ENCODE peak calls at places on chromosomes 13 and 19, in nine cellular contexts. G, X, Y, E, M, O, P, N and Q are unnamed samples.

GRCh38 chr13:109816112-109816978 is 30.0 kb upstream of the IRS2 start:
- DNase-seq in G (peak; percentile 59), X (no peak), Y (no peak), E (no peak), M (no peak), O (no peak), P (no peak), N (no peak), Q (no peak)

GRCh38 chr19:32146664-32147063 is 198.7 kb upstream of the ZNF507 start:
- DNase-seq in G (no peak), X (no peak), Y (no peak), E (no peak), M (no peak), O (no peak), P (no peak), N (no peak), Q (no peak)

GRCh38 chr19:45474941-45475516 is 7.2 kb downstream of the FOSB start:
- DNase-seq in G (no peak), X (no peak), Y (peak; percentile 34), E (no peak), M (no peak), O (no peak), P (no peak), N (no peak), Q (no peak)

GRCh38 chr13:60167121-60167520 is 3.4 kb upstream of the DIAPH3 start:
- DNase-seq in G (no peak), X (no peak), Y (no peak), E (no peak), M (no peak), O (no peak), P (no peak), N (no peak), Q (no peak)

GRCh38 chr13:114013336-114013735 is 39.5 kb upstream of the C13orf46 start:
- DNase-seq in G (no peak), X (no peak), Y (no peak), E (no peak), M (no peak), O (no peak), P (no peak), N (no peak), Q (no peak)

GRCh38 chr13:51000576-51001260 is 91.1 kb downstream of the RNASEH2B start:
- DNase-seq in G (no peak), X (no peak), Y (no peak), E (no peak), M (peak; percentile 17), O (no peak), P (no peak), N (peak; percentile 78), Q (peak; percentile 21)

GRCh38 chr19:5115771-5116202 is 146.9 kb downstream of the KDM4B start:
- DNase-seq in G (no peak), X (no peak), Y (no peak), E (no peak), M (no peak), O (no peak), P (no peak), N (no peak), Q (no peak)

GRCh38 chr19:43560687-43561086 is 14.6 kb downstream of the XRCC1 start:
- DNase-seq in G (no peak), X (no peak), Y (peak; percentile 49), E (no peak), M (no peak), O (no peak), P (no peak), N (no peak), Q (no peak)

GRCh38 chr13:112443191-112444000 is 67.2 kb downstream of the SPACA7 start:
- DNase-seq in G (no peak), X (no peak), Y (no peak), E (no peak), M (no peak), O (peak; percentile 18), P (no peak), N (peak; percentile 39), Q (no peak)

GRCh38 chr19:1746401-1747284 is 6.7 kb upstream of the ONECUT3 start:
- DNase-seq in G (no peak), X (no peak), Y (peak; percentile 9), E (no peak), M (no peak), O (no peak), P (no peak), N (no peak), Q (no peak)

GRCh38 chr19:14146789-14147216 is 10.4 kb upstream of the ASF1B start:
- DNase-seq in G (no peak), X (no peak), Y (peak; percentile 75), E (peak; percentile 74), M (no peak), O (no peak), P (no peak), N (no peak), Q (no peak)

GRCh38 chr13:74103970-74104555 is 30.1 kb downstream of the KLF12 start:
- DNase-seq in G (no peak), X (no peak), Y (no peak), E (no peak), M (no peak), O (no peak), P (peak; percentile 74), N (no peak), Q (no peak)
- TF ChIP-seq CTCF in G (no peak), X (no peak), Y (no peak), E (no peak), M (no peak), O (no peak), P (no peak), N (no peak), Q (no peak)

DNA sequence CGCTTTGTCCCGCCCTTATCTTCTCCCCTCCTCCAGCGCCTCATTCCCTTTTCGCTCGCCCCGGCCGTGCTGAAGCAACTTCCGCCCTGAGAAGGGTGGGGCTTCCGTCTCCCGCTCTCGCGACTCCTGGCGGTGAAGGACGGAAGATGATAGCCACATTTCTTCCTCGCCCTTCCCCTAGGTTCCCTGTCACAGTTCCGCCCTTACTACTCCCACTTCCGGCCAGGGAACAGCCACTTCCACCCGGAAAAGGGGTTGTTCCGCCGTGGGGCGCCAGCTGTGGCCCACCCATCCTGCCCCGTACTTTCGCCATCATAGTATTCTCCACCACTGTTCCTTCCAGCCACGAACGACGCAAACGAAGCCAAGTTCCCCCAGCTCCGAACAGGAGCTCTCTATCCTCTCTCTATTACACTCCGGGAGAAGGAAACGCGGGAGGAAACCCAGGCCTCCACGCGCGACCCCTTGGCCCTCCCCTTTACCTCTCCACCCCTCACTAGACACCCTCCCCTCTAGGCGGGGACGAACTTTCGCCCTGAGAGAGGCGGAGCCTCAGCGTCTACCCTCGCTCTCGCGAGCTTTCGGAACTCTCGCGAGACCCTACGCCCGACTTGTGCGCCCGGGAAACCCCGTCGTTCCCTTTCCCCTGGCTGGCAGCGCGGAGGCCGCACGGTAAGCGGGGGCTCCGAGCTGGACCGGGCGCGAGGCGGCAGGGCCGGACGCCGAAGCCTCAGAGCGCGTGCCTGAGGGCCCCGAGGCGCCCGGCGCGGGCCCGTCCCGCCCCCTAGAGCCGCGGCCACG is at the start of gene RPS19:
- DNase-seq in G (peak; percentile 99), X (peak; percentile 99), Y (peak; percentile 95), E (peak; percentile 95), M (peak; percentile 98), O (peak; percentile 99), P (peak; percentile 99), N (peak; percentile 99), Q (peak; percentile 99)
- H3K4me3 ChIP-seq in G (peak within 1 kb of the TSS; percentile 79), X (peak within 1 kb of the TSS; percentile 96), Y (peak within 1 kb of the TSS; percentile 99), E (peak within 1 kb of the TSS; percentile 94), M (peak within 1 kb of the TSS; percentile 94), O (peak within 1 kb of the TSS; percentile 86), P (peak within 1 kb of the TSS; percentile 86), N (peak within 1 kb of the TSS; percentile 90), Q (peak within 1 kb of the TSS; percentile 97)

GRCh38 chr13:111211789-111212516 is 96.8 kb downstream of the ARHGEF7 start:
- DNase-seq in G (no peak), X (no peak), Y (peak; percentile 78), E (no peak), M (no peak), O (no peak), P (peak; percentile 55), N (no peak), Q (no peak)

GRCh38 chr13:111210488-111210887 is 95.4 kb downstream of the ARHGEF7 start:
- DNase-seq in G (peak; percentile 26), X (no peak), Y (peak; percentile 88), E (peak; percentile 43), M (no peak), O (no peak), P (peak; percentile 75), N (no peak), Q (no peak)

GRCh38 chr13:111210945-111211469 is 95.9 kb downstream of the ARHGEF7 start:
- DNase-seq in G (no peak), X (no peak), Y (no peak), E (no peak), M (no peak), O (no peak), P (no peak), N (no peak), Q (no peak)

GRCh38 chr13:111213964-111214726 is 99.0 kb downstream of the ARHGEF7 start:
- DNase-seq in G (no peak), X (no peak), Y (no peak), E (no peak), M (no peak), O (no peak), P (no peak), N (no peak), Q (no peak)

DNA sequence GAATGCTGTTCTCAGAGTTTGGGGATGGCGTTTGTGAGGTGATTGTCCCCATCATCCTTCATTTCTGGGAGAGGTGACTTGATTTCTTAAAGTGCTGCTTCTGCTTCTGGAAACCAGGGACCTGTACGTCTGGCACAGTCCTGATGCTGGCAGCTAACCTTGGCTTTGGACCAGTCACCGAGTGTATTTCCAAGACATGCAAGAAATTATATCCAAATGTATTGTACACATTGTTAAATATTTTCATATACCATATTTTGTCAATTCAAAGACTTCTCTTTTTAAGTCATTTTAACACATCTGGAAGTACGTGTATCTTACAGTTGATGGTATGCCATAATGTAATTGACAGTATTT is 97.4 kb downstream of the ARHGEF7 start:
- DNase-seq in G (no peak), X (no peak), Y (no peak), E (no peak), M (no peak), O (no peak), P (no peak), N (no peak), Q (no peak)
- H3K36me3 ChIP-seq in G (no peaks in the 10 kb centered on the region), X (no peaks in the 10 kb centered on the region), Y (no peaks in the 10 kb centered on the region), E (peaks cover 2% of the 10 kb centered on the region), M (peaks cover 3% of the 10 kb centered on the region), O (no peaks in the 10 kb centered on the region), P (peaks cover 9% of the 10 kb centered on the region), N (no peaks in the 10 kb centered on the region), Q (no peaks in the 10 kb centered on the region)

GRCh38 chr13:27437126-27437525 is 12.7 kb downstream of the GTF3A start:
- DNase-seq in G (no peak), X (no peak), Y (no peak), E (no peak), M (no peak), O (no peak), P (no peak), N (no peak), Q (no peak)
- TF ChIP-seq CTCF in G (no peak), X (no peak), Y (no peak), E (no peak), M (no peak), O (no peak), P (no peak), N (no peak), Q (no peak)

DNA sequence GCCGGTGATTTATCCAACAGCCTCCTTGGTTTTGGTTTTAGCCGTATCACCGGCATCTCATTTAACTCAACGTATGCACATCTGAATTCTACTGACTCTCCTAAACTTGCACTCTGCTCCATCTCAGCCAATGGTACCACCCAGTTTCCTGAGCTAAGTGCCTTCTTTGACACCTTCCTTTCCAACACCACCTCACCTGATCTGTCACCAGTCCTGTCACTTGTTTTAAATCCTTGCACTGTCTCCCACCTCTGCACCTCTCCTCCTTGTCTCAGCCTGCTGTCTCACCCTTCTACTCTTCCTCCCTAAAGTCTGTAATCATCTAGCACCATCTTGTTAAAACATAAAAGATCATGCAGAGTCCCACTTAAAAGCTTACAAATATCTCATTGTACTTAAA is 28.1 kb upstream of the TPT1 start:
- DNase-seq in G (no peak), X (no peak), Y (no peak), E (no peak), M (no peak), O (no peak), P (no peak), N (no peak), Q (no peak)
- H3K4me3 ChIP-seq in G (no peak overlapping the region), X (no peak overlapping the region), Y (no peak overlapping the region), E (no peak overlapping the region), M (no peak overlapping the region), O (no peak overlapping the region), P (no peak overlapping the region), N (no peak overlapping the region), Q (no peak overlapping the region)